ENCODE peak calls at places on chromosomes 2 and 18, in six cellular contexts. One of them, this sample, is unnamed.

GRCh38 chr2:43129254-43129653 is 97.2 kb downstream of the ZFP36L2 start:
- DNase-seq in K562: no peak
- DNase-seq in neuronal stem cell: no peak
- DNase-seq in mammary epithelial cell: no peak
- DNase-seq in anterior cingulate cortex: no peak
- DNase-seq in RWPE2: peak; percentile 1
- DNase-seq in this sample: no peak

GRCh38 chr2:240959214-240959940 is 39.0 kb upstream of the SNED1 start:
- DNase-seq in K562: no peak
- DNase-seq in neuronal stem cell: no peak
- DNase-seq in mammary epithelial cell: no peak
- DNase-seq in anterior cingulate cortex: no peak
- DNase-seq in RWPE2: no peak
- DNase-seq in this sample: no peak

GRCh38 chr2:217160978-217161973 is 301.4 kb upstream of the TNP1 start:
- DNase-seq in K562: no peak
- DNase-seq in neuronal stem cell: no peak
- DNase-seq in mammary epithelial cell: peak; percentile 23
- DNase-seq in anterior cingulate cortex: no peak
- DNase-seq in RWPE2: no peak
- DNase-seq in this sample: no peak

GRCh38 chr2:165868211-165868610 is 74.2 kb upstream of the GALNT3 start:
- DNase-seq in K562: no peak
- DNase-seq in neuronal stem cell: no peak
- DNase-seq in mammary epithelial cell: no peak
- DNase-seq in anterior cingulate cortex: no peak
- DNase-seq in RWPE2: no peak
- DNase-seq in this sample: no peak

GRCh38 chr2:45836316-45836715 is 184.8 kb downstream of the PRKCE start:
- DNase-seq in K562: no peak
- DNase-seq in neuronal stem cell: peak; percentile 21
- DNase-seq in mammary epithelial cell: no peak
- DNase-seq in anterior cingulate cortex: no peak
- DNase-seq in RWPE2: no peak
- DNase-seq in this sample: no peak

GRCh38 chr2:212421571-212422334 is 116.8 kb downstream of the ERBB4 start:
- DNase-seq in K562: no peak
- DNase-seq in neuronal stem cell: no peak
- DNase-seq in mammary epithelial cell: peak; percentile 6
- DNase-seq in anterior cingulate cortex: no peak
- DNase-seq in RWPE2: no peak
- DNase-seq in this sample: no peak

GRCh38 chr2:101476605-101477208 is 1.8 kb upstream of the RFX8 start:
- DNase-seq in K562: no peak
- DNase-seq in neuronal stem cell: no peak
- DNase-seq in mammary epithelial cell: peak; percentile 37
- DNase-seq in anterior cingulate cortex: no peak
- DNase-seq in RWPE2: no peak
- DNase-seq in this sample: no peak

GRCh38 chr2:55733335-55733734 is 39.7 kb upstream of the PNPT1 start:
- DNase-seq in K562: no peak
- DNase-seq in neuronal stem cell: no peak
- DNase-seq in mammary epithelial cell: no peak
- DNase-seq in anterior cingulate cortex: no peak
- DNase-seq in RWPE2: no peak
- DNase-seq in this sample: no peak

GRCh38 chr2:236215196-236215595 is 47.0 kb upstream of the GBX2 start:
- DNase-seq in K562: no peak
- DNase-seq in neuronal stem cell: no peak
- DNase-seq in mammary epithelial cell: peak; percentile 70
- DNase-seq in anterior cingulate cortex: no peak
- DNase-seq in RWPE2: no peak
- DNase-seq in this sample: no peak

GRCh38 chr2:204670124-204670523 is 124.8 kb downstream of the PARD3B start:
- DNase-seq in K562: no peak
- DNase-seq in neuronal stem cell: no peak
- DNase-seq in mammary epithelial cell: no peak
- DNase-seq in anterior cingulate cortex: no peak
- DNase-seq in RWPE2: no peak
- DNase-seq in this sample: no peak

GRCh38 chr2:30366199-30366691 is 80.8 kb upstream of the LCLAT1 start:
- DNase-seq in K562: no peak
- DNase-seq in neuronal stem cell: no peak
- DNase-seq in mammary epithelial cell: no peak
- DNase-seq in anterior cingulate cortex: no peak
- DNase-seq in RWPE2: no peak
- DNase-seq in this sample: no peak

GRCh38 chr18:30163573-30163972 is 879.0 kb downstream of the DSC3 start:
- DNase-seq in K562: no peak
- DNase-seq in neuronal stem cell: no peak
- DNase-seq in mammary epithelial cell: peak; percentile 9
- DNase-seq in anterior cingulate cortex: no peak
- DNase-seq in RWPE2: no peak
- DNase-seq in this sample: no peak

GRCh38 chr2:159114835-159115234 is 146.4 kb downstream of the TANC1 start:
- DNase-seq in K562: no peak
- DNase-seq in neuronal stem cell: no peak
- DNase-seq in mammary epithelial cell: no peak
- DNase-seq in anterior cingulate cortex: no peak
- DNase-seq in RWPE2: no peak
- DNase-seq in this sample: no peak

This sample was measured in hippocampal formation.